ENCODE peak calls at places on chromosomes 2 and 18, in ten cellular contexts. O is brain microvascular endothelial cell, J is stomach, C is heart right ventricle, X is transverse colon, P is thoracic aorta, R is aorta, Z is colonic mucosa, L is lower lobe of right lung, I is upper lobe of right lung. K is an unnamed sample.

GRCh38 chr2:20650880-20651730 is at the start of gene HS1BP3:
- DNase-seq in R (peak), X (peak), O (peak), J (peak), L (peak), Z (peak), I (peak), P (no peak), C (peak), K (peak)

GRCh38 chr2:209619782-209620181 is 151.8 kb upstream of the UNC80 start:
- DNase-seq in J (no peak), I (no peak), O (no peak), P (no peak), Z (no peak), C (no peak), R (no peak), X (no peak), L (no peak), K (peak)

GRCh38 chr18:62578980-62579511 is 56.2 kb downstream of the ZCCHC2 start:
- DNase-seq in Z (no peak), P (no peak), J (no peak), O (no peak), R (no peak), X (no peak), C (no peak), I (no peak), L (no peak), K (no peak)

GRCh38 chr2:10931710-10932255 is 20.0 kb downstream of the KCNF1 start:
- DNase-seq in I (peak), P (no peak), X (no peak), L (no peak), J (no peak), Z (no peak), C (no peak), O (no peak), R (no peak), K (no peak)

GRCh38 chr18:10062292-10062940 is 148.6 kb downstream of the VAPA start:
- DNase-seq in R (no peak), J (no peak), C (no peak), X (no peak), I (no peak), Z (no peak), O (no peak), L (no peak), P (no peak), K (peak)

GRCh38 chr2:2043394-2043793 is 287.7 kb downstream of the MYT1L start:
- DNase-seq in Z (no peak), L (no peak), P (no peak), O (no peak), J (no peak), R (no peak), C (no peak), X (no peak), I (no peak), K (no peak)

GRCh38 chr2:1546023-1546591 is 132.8 kb downstream of the TPO start:
- DNase-seq in J (no peak), P (no peak), C (peak), O (peak), L (no peak), I (no peak), X (peak), Z (no peak), R (no peak), K (peak)

GRCh38 chr2:205889073-205889472 is 196.9 kb downstream of the INO80D start:
- DNase-seq in L (no peak), I (no peak), Z (no peak), J (no peak), P (no peak), X (no peak), R (no peak), C (no peak), O (peak), K (no peak)

GRCh38 chr2:232586943-232587342 is 36.5 kb downstream of the EIF4E2 start:
- DNase-seq in L (no peak), J (no peak), I (no peak), R (no peak), P (no peak), C (no peak), O (no peak), Z (no peak), X (no peak), K (no peak)

GRCh38 chr18:12621737-12622306 is 36.1 kb downstream of the SPIRE1 start:
- DNase-seq in C (no peak), I (no peak), R (no peak), Z (no peak), X (no peak), P (no peak), L (no peak), J (no peak), O (peak), K (peak)

GRCh38 chr2:235168174-235168979 is 216.6 kb downstream of the SH3BP4 start:
- DNase-seq in C (no peak), I (no peak), R (no peak), Z (no peak), P (no peak), O (no peak), J (no peak), L (no peak), X (no peak), K (no peak)

GRCh38 chr2:83850071-83850725 is 608.9 kb downstream of the SUCLG1 start:
- DNase-seq in O (peak), J (no peak), P (no peak), C (no peak), X (no peak), R (no peak), Z (no peak), L (no peak), I (no peak), K (no peak)

GRCh38 chr2:202773576-202773975 is 98.0 kb downstream of the ICA1L start:
- DNase-seq in J (no peak), R (no peak), P (no peak), O (no peak), Z (no peak), I (no peak), L (no peak), X (no peak), C (no peak), K (no peak)

GRCh38 chr2:230412369-230412706 is 3.7 kb upstream of the SP100 start:
- DNase-seq in P (no peak), I (no peak), J (no peak), R (no peak), C (no peak), X (no peak), O (no peak), Z (no peak), L (no peak), K (no peak)

GRCh38 chr2:41194235-41194634 is 742.3 kb upstream of the SLC8A1 start:
- DNase-seq in R (no peak), O (peak), J (peak), I (no peak), X (no peak), L (no peak), C (peak), P (no peak), Z (no peak), K (peak)

GRCh38 chr2:179850188-179850587 is 11.2 kb downstream of the ZNF385B start:
- DNase-seq in P (no peak), O (peak), I (no peak), Z (no peak), X (no peak), R (no peak), L (no peak), J (no peak), C (no peak), K (no peak)

GRCh38 chr2:217941339-217941738 is 61.5 kb downstream of the TNS1 start:
- DNase-seq in R (no peak), L (no peak), O (no peak), I (peak), Z (no peak), C (peak), P (no peak), J (no peak), X (no peak), K (no peak)

GRCh38 chr2:217939220-217939619 is 63.6 kb downstream of the TNS1 start:
- DNase-seq in R (no peak), J (no peak), X (no peak), I (peak), Z (no peak), C (no peak), P (no peak), L (no peak), O (no peak), K (no peak)

GRCh38 chr2:217939629-217940245 is 63.1 kb downstream of the TNS1 start:
- DNase-seq in R (peak), O (no peak), P (no peak), I (peak), C (peak), Z (no peak), X (no peak), L (peak), J (no peak), K (no peak)

GRCh38 chr2:217941886-217942728 is 60.7 kb downstream of the TNS1 start:
- DNase-seq in I (peak), J (no peak), Z (no peak), P (no peak), C (peak), L (no peak), O (no peak), R (no peak), X (no peak), K (no peak)

DNA sequence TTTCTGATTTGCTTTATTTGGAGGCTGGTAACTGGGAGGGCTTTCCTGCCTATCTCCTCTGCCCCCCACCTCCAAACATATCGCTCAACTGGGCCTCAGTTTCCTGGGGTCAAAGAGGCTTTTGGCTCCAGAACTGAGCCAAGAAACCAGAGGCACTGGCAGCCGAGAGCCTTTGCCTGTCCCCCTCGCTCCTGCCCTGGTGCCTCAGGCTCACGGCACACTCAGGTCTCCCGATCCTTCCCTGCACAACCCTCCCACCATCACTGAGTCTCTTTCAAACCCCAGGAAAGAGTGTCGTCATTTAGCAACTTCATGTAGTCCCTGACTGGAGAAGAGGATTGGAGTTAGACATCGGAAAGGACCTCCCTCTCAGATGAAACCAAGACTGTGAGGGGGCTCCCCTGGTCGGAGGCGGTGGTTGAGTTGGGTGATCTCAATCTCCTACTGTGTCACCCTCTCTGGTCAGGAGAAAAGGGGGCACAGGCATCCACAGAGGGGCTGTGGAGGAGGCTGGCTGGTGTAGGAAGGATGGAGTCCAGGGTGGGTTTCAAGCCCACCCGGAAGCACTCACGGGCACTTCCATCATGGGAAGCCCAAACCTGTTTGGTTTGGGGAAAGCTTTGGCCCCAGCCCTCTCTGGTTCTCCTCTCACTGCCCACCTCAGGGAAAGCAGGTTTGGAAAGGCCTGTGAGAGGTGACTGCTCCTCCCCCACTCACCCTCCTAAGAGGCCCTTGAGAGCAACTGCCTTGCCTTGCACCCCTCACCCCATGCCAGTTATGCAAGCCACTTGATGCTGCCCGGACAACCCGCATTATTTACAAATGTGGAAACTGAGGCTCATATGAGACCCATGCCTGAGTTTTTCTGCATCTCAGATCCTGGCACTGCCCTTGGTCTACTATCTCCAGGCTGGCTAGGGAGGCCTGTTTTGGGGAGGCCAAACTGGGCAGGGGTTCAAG is 62.3 kb downstream of the TNS1 start:
- DNase-seq in R (no peak), C (peak), O (no peak), L (peak), J (no peak), X (no peak), I (peak), P (no peak), Z (no peak), K (no peak)
- H3K4me3 ChIP-seq in R (peak), C (peak), O (peak), L (peak), J (peak), X (peak), I (peak), P (peak), Z (peak), K (no peak)

DNA sequence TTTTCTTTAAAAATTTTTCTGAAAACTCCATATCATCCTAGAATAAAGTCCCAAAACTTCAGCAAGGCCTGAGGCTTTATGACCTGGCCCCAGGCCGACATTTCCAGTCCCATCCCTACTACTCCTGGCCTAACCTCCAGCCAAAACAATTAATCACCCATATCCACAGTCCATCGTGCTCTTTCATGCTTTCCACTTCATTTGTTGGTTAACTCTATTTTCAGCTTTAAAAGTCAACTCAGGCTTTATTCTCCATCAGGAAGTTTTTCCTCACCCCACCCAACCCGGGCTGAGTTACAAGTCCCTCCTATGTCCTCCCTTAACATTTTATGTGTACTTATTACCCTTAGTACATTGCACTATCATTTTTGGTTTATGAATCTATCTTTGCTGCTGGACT is 27.7 kb upstream of the SPTBN1 start:
- DNase-seq in Z (no peak), C (peak), R (peak), O (no peak), X (no peak), I (no peak), P (no peak), J (no peak), L (no peak), K (no peak)
- H3K27ac ChIP-seq in Z (no peak), C (peak), R (no peak), O (no peak), X (no peak), I (peak), P (peak), J (no peak), L (peak), K (no peak)

GRCh38 chr2:147365577-147365976 is 479.3 kb upstream of the ACVR2A start:
- DNase-seq in O (no peak), I (no peak), Z (no peak), X (no peak), J (no peak), P (no peak), R (no peak), L (no peak), C (no peak), K (no peak)

GRCh38 chr2:147366281-147366680 is 478.5 kb upstream of the ACVR2A start:
- DNase-seq in X (no peak), Z (no peak), J (no peak), L (no peak), R (no peak), I (no peak), O (no peak), P (no peak), C (no peak), K (no peak)

GRCh38 chr2:147368306-147368705 is 476.5 kb upstream of the ACVR2A start:
- DNase-seq in R (no peak), P (no peak), I (no peak), L (no peak), J (no peak), O (no peak), X (no peak), C (no peak), Z (no peak), K (no peak)

DNA sequence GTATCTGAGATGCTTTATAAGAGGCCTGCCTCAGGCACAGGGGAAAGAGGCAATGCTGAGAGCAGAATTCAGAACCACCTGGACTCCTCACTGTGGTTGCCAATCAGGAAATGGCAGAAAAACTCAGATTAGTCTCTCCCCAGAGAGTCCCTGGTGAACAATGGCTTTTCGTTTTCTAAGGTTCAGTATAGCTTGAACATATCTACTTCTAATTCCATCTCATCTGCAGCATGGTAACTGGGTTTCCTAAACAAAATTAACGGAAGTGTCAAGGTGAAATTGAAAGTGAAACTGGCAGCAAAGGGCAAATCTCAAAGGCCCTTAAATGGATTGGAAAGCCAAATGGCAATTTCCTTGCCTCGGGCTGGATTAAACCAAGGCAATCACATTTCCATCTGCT is 480.2 kb upstream of the ACVR2A start:
- DNase-seq in I (no peak), J (no peak), P (no peak), L (no peak), Z (no peak), O (no peak), R (no peak), C (no peak), X (no peak), K (no peak)
- H3K4me3 ChIP-seq in I (no peak), J (no peak), P (no peak), L (no peak), Z (no peak), O (no peak), R (no peak), C (no peak), X (no peak), K (no peak)

DNA sequence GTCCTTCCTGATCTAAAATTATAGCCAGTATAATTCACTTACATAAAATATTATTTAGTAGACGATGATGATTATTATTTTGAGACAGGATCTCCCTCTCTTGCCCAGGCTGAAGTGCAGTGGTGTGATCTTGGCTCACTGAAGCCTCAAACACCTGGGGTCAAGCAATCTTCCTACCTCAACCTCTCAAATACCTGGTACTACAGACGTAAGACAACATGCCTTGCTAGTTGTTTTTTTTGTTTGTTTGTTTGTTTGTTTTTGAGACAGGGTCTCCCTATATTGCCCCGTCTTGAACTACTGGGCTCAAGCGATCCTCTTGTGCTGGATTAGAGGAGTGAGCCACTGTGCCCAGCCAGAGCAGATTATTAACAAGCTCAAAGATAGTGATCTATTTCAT is 399.1 kb upstream of the ZNF804A start:
- DNase-seq in J (no peak), L (no peak), I (no peak), Z (no peak), P (no peak), R (no peak), X (no peak), O (no peak), C (no peak), K (no peak)
- H3K27ac ChIP-seq in J (no peak), L (no peak), I (no peak), Z (no peak), P (no peak), R (no peak), X (no peak), O (no peak), C (no peak), K (no peak)

GRCh38 chr18:54690198-54690597 is 99.2 kb downstream of the DYNAP start:
- DNase-seq in L (no peak), J (no peak), R (no peak), C (no peak), I (no peak), Z (no peak), X (no peak), P (no peak), O (no peak), K (no peak)
- H3K4me3 ChIP-seq in L (no peak), J (no peak), R (no peak), C (no peak), I (no peak), Z (no peak), X (no peak), P (no peak), O (no peak), K (no peak)